ENCODE peak calls at places on chromosomes 12 and 14, in six cellular contexts. H, Q, G, F, T and Y are unnamed samples.
A peak's percentile ranks its signal among the peaks of the same experiment; 100 is the strongest.

GRCh38 chr14:75711134-75711795 is 50.2 kb downstream of the TTLL5 start:
- DNase-seq in H (no peak), Q (peak; percentile 77), G (peak; percentile 28), F (peak; percentile 82), T (peak; percentile 62), Y (no peak)

GRCh38 chr12:113891737-113892520 is 74.2 kb downstream of the RBM19 start:
- DNase-seq in H (no peak), Q (no peak), G (no peak), F (no peak), T (no peak), Y (no peak)

GRCh38 chr14:77103954-77104353 is 5.9 kb downstream of the CIPC start:
- DNase-seq in H (no peak), Q (no peak), G (no peak), F (no peak), T (no peak), Y (no peak)

GRCh38 chr12:80053048-80053790 is 46.1 kb upstream of the OTOGL start:
- DNase-seq in H (peak; percentile 26), Q (peak; percentile 93), G (no peak), F (peak; percentile 84), T (no peak), Y (no peak)

GRCh38 chr12:54368709-54369596 is 4.7 kb upstream of the GPR84 start:
- DNase-seq in H (peak; percentile 96), Q (peak; percentile 87), G (peak; percentile 86), F (peak; percentile 92), T (peak; percentile 87), Y (peak; percentile 83)

GRCh38 chr12:126791122-126791521 is 1475.8 kb upstream of the TMEM132C start:
- DNase-seq in H (no peak), Q (no peak), G (no peak), F (no peak), T (no peak), Y (no peak)

GRCh38 chr14:32203928-32204357 is 874 bp upstream of the RNU6-8 start:
- DNase-seq in H (no peak), Q (no peak), G (no peak), F (peak; percentile 3), T (no peak), Y (no peak)

GRCh38 chr12:121170581-121171260 is 38.0 kb downstream of the P2RX7 start:
- DNase-seq in H (no peak), Q (peak; percentile 33), G (no peak), F (no peak), T (no peak), Y (no peak)

GRCh38 chr12:132803883-132804282 is 24.8 kb downstream of the GOLGA3 start:
- DNase-seq in H (peak; percentile 72), Q (no peak), G (no peak), F (no peak), T (no peak), Y (no peak)

GRCh38 chr12:131280426-131280825 is 326.7 kb downstream of the ADGRD1 start:
- DNase-seq in H (no peak), Q (no peak), G (no peak), F (no peak), T (no peak), Y (no peak)

GRCh38 chr12:93060071-93060665 is 131.1 kb upstream of the EEA1 start:
- DNase-seq in H (no peak), Q (no peak), G (peak; percentile 62), F (no peak), T (no peak), Y (no peak)

GRCh38 chr12:93059288-93059687 is 130.2 kb upstream of the EEA1 start:
- DNase-seq in H (no peak), Q (no peak), G (no peak), F (no peak), T (no peak), Y (no peak)

GRCh38 chr12:93061414-93062099 is 132.5 kb upstream of the EEA1 start:
- DNase-seq in H (no peak), Q (no peak), G (no peak), F (no peak), T (no peak), Y (no peak)

GRCh38 chr12:93062100-93062419 is 133.0 kb upstream of the EEA1 start:
- DNase-seq in H (no peak), Q (no peak), G (no peak), F (no peak), T (no peak), Y (no peak)

GRCh38 chr12:93060666-93061413 is 131.7 kb upstream of the EEA1 start:
- DNase-seq in H (no peak), Q (peak; percentile 84), G (peak; percentile 31), F (peak; percentile 59), T (no peak), Y (no peak)
- TF ChIP-seq CTCF in H (no peak), Q (no peak), G (no peak), F (peak; percentile 23), T (no peak), Y (no peak)

GRCh38 chr14:102903889-102904512 is 18.5 kb upstream of the AMN start:
- DNase-seq in H (no peak), Q (no peak), G (no peak), F (no peak), T (no peak), Y (no peak)

GRCh38 chr14:102902086-102902485 is 20.4 kb upstream of the AMN start:
- DNase-seq in H (no peak), Q (no peak), G (peak; percentile 64), F (no peak), T (no peak), Y (no peak)

GRCh38 chr14:102901633-102902032 is 20.8 kb upstream of the AMN start:
- DNase-seq in H (no peak), Q (no peak), G (peak; percentile 93), F (no peak), T (no peak), Y (no peak)

GRCh38 chr14:102903248-102903888 is 19.1 kb upstream of the AMN start:
- DNase-seq in H (no peak), Q (no peak), G (no peak), F (no peak), T (no peak), Y (no peak)

GRCh38 chr14:102902523-102903247 is 19.8 kb upstream of the AMN start:
- DNase-seq in H (no peak), Q (no peak), G (peak; percentile 26), F (no peak), T (no peak), Y (no peak)
- TF ChIP-seq CTCF in H (no peak), Q (no peak), G (no peak), F (no peak), T (no peak), Y (no peak)

GRCh38 chr14:38248629-38249028 is 7.3 kb downstream of the CLEC14A start:
- DNase-seq in H (no peak), Q (no peak), G (no peak), F (no peak), T (no peak), Y (no peak)
- TF ChIP-seq CTCF in H (no peak), Q (peak; percentile 8), G (no peak), F (peak; percentile 39), T (no peak), Y (no peak)

GRCh38 chr14:106652494-106652893 is 1126.1 kb downstream of the TMEM121 start:
- DNase-seq in H (no peak), Q (no peak), G (peak; percentile 23), F (no peak), T (peak; percentile 8), Y (no peak)

GRCh38 chr14:106662947-106663346 is 1136.6 kb downstream of the TMEM121 start:
- DNase-seq in H (no peak), Q (no peak), G (no peak), F (no peak), T (no peak), Y (no peak)

GRCh38 chr14:106657460-106657859 is 1131.1 kb downstream of the TMEM121 start:
- DNase-seq in H (no peak), Q (no peak), G (peak; percentile 8), F (no peak), T (peak; percentile 10), Y (no peak)
- TF ChIP-seq CTCF in H (no peak), Q (no peak), G (peak; percentile 57), F (no peak), T (no peak), Y (peak; percentile 23)

GRCh38 chr14:70069186-70069585 is 119.6 kb downstream of the SLC8A3 start:
- DNase-seq in H (no peak), Q (no peak), G (no peak), F (no peak), T (peak; percentile 17), Y (no peak)

GRCh38 chr14:70077005-70077404 is 111.7 kb downstream of the SLC8A3 start:
- DNase-seq in H (no peak), Q (no peak), G (no peak), F (no peak), T (no peak), Y (no peak)

GRCh38 chr14:70078329-70078728 is 110.4 kb downstream of the SLC8A3 start:
- DNase-seq in H (no peak), Q (no peak), G (no peak), F (no peak), T (no peak), Y (no peak)

GRCh38 chr14:70073924-70074566 is 114.7 kb downstream of the SLC8A3 start:
- DNase-seq in H (peak; percentile 79), Q (peak; percentile 52), G (peak; percentile 71), F (peak; percentile 76), T (peak; percentile 87), Y (no peak)
- TF ChIP-seq CTCF in H (peak; percentile 83), Q (peak; percentile 88), G (peak; percentile 79), F (peak; percentile 84), T (peak; percentile 96), Y (peak; percentile 22)

DNA sequence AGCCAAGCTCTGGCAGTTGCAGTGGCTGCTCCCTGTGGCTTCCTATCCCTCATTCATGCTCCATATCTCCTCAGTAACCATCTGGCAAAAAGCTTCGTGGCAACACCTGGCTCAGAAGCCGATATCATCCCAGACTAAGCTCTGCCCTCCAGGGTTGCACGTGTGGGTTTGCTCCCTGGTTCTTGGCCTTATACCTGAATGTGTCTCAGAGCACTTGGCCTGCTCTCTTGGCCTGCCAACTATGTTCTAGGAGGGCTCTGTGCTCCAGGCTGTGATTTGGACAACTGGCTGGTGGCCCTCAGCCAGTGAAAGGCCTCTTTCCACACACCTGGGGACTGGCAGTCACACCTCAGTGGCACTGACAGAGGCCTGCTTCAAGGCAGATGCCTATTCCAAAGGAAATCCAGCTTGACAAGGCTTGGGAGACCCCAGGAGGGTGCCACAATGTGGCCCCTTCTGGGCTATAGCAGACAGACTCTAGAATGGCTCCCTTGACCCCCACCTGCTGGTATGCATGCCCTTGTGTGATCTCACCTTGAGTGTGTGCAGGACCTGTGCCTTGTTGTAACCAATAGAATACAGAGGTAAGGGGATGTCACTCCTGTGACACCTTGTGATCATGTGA is 10.5 kb downstream of the PLD4 start:
- DNase-seq in H (no peak), Q (no peak), G (peak; percentile 13), F (no peak), T (no peak), Y (no peak)
- TF ChIP-seq CTCF in H (no peak), Q (no peak), G (no peak), F (no peak), T (no peak), Y (no peak)

GRCh38 chr12:20376984-20377383 is 8.6 kb downstream of the PDE3A start:
- DNase-seq in H (no peak), Q (peak; percentile 36), G (no peak), F (peak; percentile 62), T (peak; percentile 22), Y (no peak)
- TF ChIP-seq CTCF in H (no peak), Q (peak; percentile 33), G (no peak), F (peak; percentile 35), T (peak; percentile 14), Y (no peak)

DNA sequence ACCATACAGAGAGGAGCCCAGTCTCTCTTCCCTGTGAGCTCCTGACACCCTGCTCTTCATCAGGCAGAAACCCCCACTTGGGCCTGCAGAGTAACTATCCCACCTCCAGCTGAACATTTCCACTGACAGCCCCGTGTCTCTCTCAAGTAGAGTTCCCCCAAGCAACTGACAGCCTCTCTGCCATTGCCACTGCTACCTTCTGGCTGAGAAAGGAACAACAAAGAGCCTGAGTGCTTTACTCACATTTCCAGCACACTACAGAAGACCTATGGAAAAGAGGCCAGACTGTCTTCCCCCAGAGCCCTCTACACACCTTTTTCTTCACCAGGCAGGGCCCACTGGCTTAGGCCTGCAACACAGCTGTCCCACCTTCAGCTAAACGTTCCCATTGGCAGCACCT is 18.4 kb upstream of the ASCL1 start:
- DNase-seq in H (no peak), Q (no peak), G (no peak), F (no peak), T (no peak), Y (no peak)
- TF ChIP-seq CTCF in H (no peak), Q (no peak), G (no peak), F (no peak), T (no peak), Y (no peak)